ENCODE peak calls at places on chromosomes 3 and 15, in six cellular contexts. H, C, X, I, S and A are unnamed samples.

GRCh38 chr3:195258449-195259145 is 12.4 kb downstream of the XXYLT1 start:
- DNase-seq in I (no peak), X (no peak), H (no peak), S (no peak), C (peak; percentile 18), A (no peak)

GRCh38 chr3:111045564-111045963 is 26.1 kb upstream of the NECTIN3 start:
- DNase-seq in X (peak; percentile 35), H (no peak), C (peak; percentile 43), I (no peak), S (no peak), A (no peak)

GRCh38 chr3:123447749-123448502 is 964 bp downstream of the ADCY5 start:
- DNase-seq in I (no peak), S (no peak), C (no peak), H (peak; percentile 80), X (peak; percentile 72), A (no peak)

GRCh38 chr15:99486371-99487336 is 79.1 kb upstream of the MEF2A start:
- DNase-seq in X (peak; percentile 49), C (peak; percentile 45), H (peak; percentile 60), I (no peak), S (peak; percentile 89), A (no peak)

GRCh38 chr15:78453447-78453846 is 15.4 kb downstream of the IREB2 start:
- DNase-seq in X (no peak), H (no peak), C (no peak), I (no peak), S (no peak), A (no peak)

GRCh38 chr15:74983725-74984231 is 11.6 kb upstream of the SCAMP5 start:
- DNase-seq in I (no peak), X (no peak), H (no peak), C (no peak), S (no peak), A (no peak)

GRCh38 chr15:58575045-58575786 is 143.4 kb downstream of the LIPC start:
- DNase-seq in C (no peak), I (no peak), S (no peak), H (no peak), X (no peak), A (no peak)

GRCh38 chr15:83119968-83120581 is 12.6 kb downstream of the TM6SF1 start:
- DNase-seq in H (no peak), X (no peak), S (no peak), I (no peak), C (no peak), A (no peak)

GRCh38 chr3:123773681-123774431 is 110.3 kb downstream of the MYLK start:
- DNase-seq in C (no peak), X (no peak), H (no peak), I (peak; percentile 17), S (no peak), A (peak; percentile 39)

GRCh38 chr15:36498922-36499321 is 80.5 kb upstream of the CDIN1 start:
- DNase-seq in S (no peak), C (no peak), I (no peak), H (no peak), X (no peak), A (no peak)

GRCh38 chr3:136141296-136141785 is 54.8 kb downstream of the MSL2 start:
- DNase-seq in H (no peak), I (no peak), S (no peak), X (no peak), C (no peak), A (no peak)

GRCh38 chr3:135106445-135106844 is 311.4 kb downstream of the EPHB1 start:
- DNase-seq in H (peak; percentile 53), I (no peak), X (peak; percentile 77), C (peak; percentile 5), S (no peak), A (no peak)

GRCh38 chr15:76311071-76311956 is at the start of gene ETFA:
- DNase-seq in C (peak; percentile 97), I (peak; percentile 42), X (peak; percentile 98), H (peak; percentile 100), S (peak; percentile 98), A (peak; percentile 88)

GRCh38 chr15:56752986-56753385 is 19.7 kb upstream of the ZNF280D start:
- DNase-seq in I (no peak), H (no peak), X (no peak), S (no peak), C (no peak), A (no peak)

GRCh38 chr15:73273181-73274002 is 95.4 kb downstream of the HCN4 start:
- DNase-seq in S (no peak), X (peak; percentile 73), C (peak; percentile 77), I (no peak), H (peak; percentile 69), A (no peak)

GRCh38 chr3:179811321-179812095 is 158.7 kb downstream of the USP13 start:
- DNase-seq in H (peak; percentile 50), I (peak; percentile 4), S (no peak), X (peak; percentile 80), C (peak; percentile 91), A (no peak)